ENCODE peak calls at places on chromosomes 1 and 21, in seven cellular contexts. P is mucosa of gallbladder; S is NCI-H2171 treated with DMSO at 0.1 percent for 48 hours; R is stimulated activated CD4-positive, alpha-beta T cell treated with anti-CD3 and anti-CD28 coated beads, Interleukin-15, amount 100 ng/mL, for 48 hours; M is amniotic stem cell; L is NCI-H510A treated with DMSO at 0.1 percent for 48 hours; Q is ELR. T is an unnamed sample.

GRCh38 chr1:34844252-34844634 is 15.3 kb downstream of the SMIM12 start:
- DNase-seq in P (no peak), S (no peak), R (no peak), M (no peak), L (no peak), Q (peak; percentile 70), T (no peak)

GRCh38 chr1:228104526-228105251 is 1.6 kb upstream of the C1orf35 start:
- DNase-seq in P (no peak), S (no peak), R (no peak), M (no peak), L (no peak), Q (no peak), T (no peak)

GRCh38 chr1:159008744-159009188 is 941 bp upstream of the IFI16 start:
- DNase-seq in P (no peak), S (no peak), R (peak; percentile 47), M (no peak), L (no peak), Q (peak; percentile 49), T (peak; percentile 19)

GRCh38 chr1:36446261-36446660 is 4.0 kb downstream of the OSCP1 start:
- DNase-seq in P (no peak), S (peak; percentile 76), R (no peak), M (no peak), L (peak; percentile 61), Q (peak; percentile 31), T (no peak)

GRCh38 chr21:34545079-34545884 is 33.3 kb upstream of the KCNE1 start:
- DNase-seq in P (no peak), S (no peak), R (no peak), M (no peak), L (no peak), Q (peak; percentile 72), T (peak; percentile 85)

GRCh38 chr1:89939059-89939570 is 55.8 kb upstream of the ZNF326 start:
- DNase-seq in P (no peak), S (no peak), R (no peak), M (no peak), L (no peak), Q (no peak), T (no peak)

GRCh38 chr21:32388306-32388705 is 4.5 kb downstream of the URB1 start:
- DNase-seq in P (no peak), S (no peak), R (no peak), M (no peak), L (no peak), Q (no peak), T (no peak)

GRCh38 chr1:202852163-202852904 is 36.6 kb downstream of the RABIF start:
- DNase-seq in P (peak; percentile 19), S (no peak), R (peak; percentile 41), M (no peak), L (peak; percentile 1), Q (peak; percentile 76), T (peak; percentile 77)

GRCh38 chr1:112707217-112708001 is 482 bp upstream of the RHOC start:
- DNase-seq in P (peak; percentile 86), S (peak; percentile 73), R (no peak), M (peak; percentile 76), L (peak; percentile 79), Q (peak; percentile 93), T (peak; percentile 82)

GRCh38 chr1:172855841-172856382 is 194.8 kb downstream of the TNFSF18 start:
- DNase-seq in P (no peak), S (no peak), R (no peak), M (no peak), L (no peak), Q (no peak), T (no peak)

GRCh38 chr1:110155878-110156522 is 5.7 kb downstream of the SLC6A17 start:
- DNase-seq in P (peak; percentile 72), S (no peak), R (no peak), M (peak; percentile 23), L (no peak), Q (peak; percentile 47), T (peak; percentile 52)

GRCh38 chr1:232293361-232293760 is 336.6 kb downstream of the SIPA1L2 start:
- DNase-seq in P (no peak), S (no peak), R (no peak), M (no peak), L (no peak), Q (no peak), T (no peak)

GRCh38 chr1:67937651-67938050 is 104.4 kb upstream of the GNG12 start:
- DNase-seq in P (no peak), S (no peak), R (no peak), M (no peak), L (no peak), Q (no peak), T (no peak)

GRCh38 chr1:100536031-100536430 is 1.9 kb upstream of the GPR88 start:
- DNase-seq in P (no peak), S (no peak), R (no peak), M (no peak), L (no peak), Q (no peak), T (no peak)

GRCh38 chr1:160416369-160416768 is 16.0 kb downstream of the VANGL2 start:
- DNase-seq in P (no peak), S (peak; percentile 67), R (no peak), M (no peak), L (peak; percentile 3), Q (peak; percentile 64), T (peak; percentile 60)

GRCh38 chr1:39183503-39184353 is 20.8 kb upstream of the MACF1 start:
- DNase-seq in P (peak; percentile 80), S (no peak), R (peak; percentile 74), M (peak; percentile 57), L (peak; percentile 100), Q (peak; percentile 96), T (peak; percentile 93)

GRCh38 chr1:8343464-8344001 is 25.6 kb downstream of the SLC45A1 start:
- DNase-seq in P (peak; percentile 76), S (no peak), R (no peak), M (peak; percentile 93), L (no peak), Q (peak; percentile 96), T (peak; percentile 76)

GRCh38 chr1:88799433-88799832 is 91.9 kb downstream of the GTF2B start:
- DNase-seq in P (no peak), S (no peak), R (no peak), M (no peak), L (no peak), Q (no peak), T (no peak)

GRCh38 chr1:203899317-203899716 is 37.9 kb downstream of the SNRPE start:
- DNase-seq in P (no peak), S (no peak), R (no peak), M (no peak), L (no peak), Q (no peak), T (no peak)

GRCh38 chr1:167629681-167630567 is at the start of gene RCSD1:
- DNase-seq in P (no peak), S (no peak), R (peak; percentile 55), M (no peak), L (no peak), Q (peak; percentile 8), T (no peak)

GRCh38 chr1:234874291-234875288 is 254.0 kb downstream of the TOMM20 start:
- DNase-seq in P (peak; percentile 83), S (no peak), R (no peak), M (no peak), L (no peak), Q (no peak), T (no peak)

GRCh38 chr1:232841823-232842565 is 36.8 kb downstream of the MAP10 start:
- DNase-seq in P (no peak), S (no peak), R (no peak), M (no peak), L (no peak), Q (no peak), T (no peak)

GRCh38 chr1:185559684-185560310 is 174.4 kb upstream of the HMCN1 start:
- DNase-seq in P (peak; percentile 48), S (no peak), R (peak; percentile 43), M (no peak), L (no peak), Q (peak; percentile 68), T (peak; percentile 67)

GRCh38 chr1:10168912-10169514 is 41.4 kb upstream of the KIF1B start:
- DNase-seq in P (no peak), S (no peak), R (no peak), M (no peak), L (no peak), Q (no peak), T (no peak)

GRCh38 chr1:43058056-43058455 is 99.4 kb upstream of the SLC2A1 start:
- DNase-seq in P (no peak), S (no peak), R (no peak), M (no peak), L (no peak), Q (no peak), T (no peak)

GRCh38 chr1:87644033-87644432 is 315.4 kb downstream of the LMO4 start:
- DNase-seq in P (no peak), S (no peak), R (no peak), M (no peak), L (no peak), Q (no peak), T (no peak)

GRCh38 chr1:207831517-207832327 is 79.2 kb downstream of the CD34 start:
- DNase-seq in P (no peak), S (no peak), R (peak; percentile 44), M (no peak), L (no peak), Q (peak; percentile 38), T (peak; percentile 50)

GRCh38 chr1:76868916-76869315 is 1.6 kb downstream of the ST6GALNAC5 start:
- DNase-seq in P (no peak), S (no peak), R (no peak), M (no peak), L (no peak), Q (no peak), T (no peak)

GRCh38 chr21:37790905-37791304 is 125.4 kb downstream of the KCNJ6 start:
- DNase-seq in P (no peak), S (no peak), R (no peak), M (no peak), L (no peak), Q (no peak), T (no peak)

GRCh38 chr1:24177161-24177560 is 9.9 kb downstream of the IFNLR1 start:
- DNase-seq in P (no peak), S (peak; percentile 13), R (no peak), M (no peak), L (no peak), Q (no peak), T (no peak)

GRCh38 chr1:44603718-44604117 is 70.6 kb downstream of the TMEM53 start:
- DNase-seq in P (no peak), S (peak; percentile 62), R (no peak), M (no peak), L (peak; percentile 94), Q (no peak), T (peak; percentile 41)

GRCh38 chr1:222416001-222416791 is 131.7 kb downstream of the HHIPL2 start:
- DNase-seq in P (no peak), S (no peak), R (peak; percentile 10), M (no peak), L (no peak), Q (peak; percentile 3), T (peak; percentile 41)

GRCh38 chr1:67457247-67457646 is 27.0 kb upstream of the SERBP1 start:
- DNase-seq in P (no peak), S (no peak), R (no peak), M (no peak), L (no peak), Q (no peak), T (no peak)

GRCh38 chr21:37230632-37231246 is 36.4 kb downstream of the VPS26C start:
- DNase-seq in P (peak; percentile 24), S (no peak), R (no peak), M (no peak), L (peak; percentile 56), Q (no peak), T (no peak)

GRCh38 chr1:94025383-94026340 is 95.3 kb downstream of the ABCA4 start:
- DNase-seq in P (peak; percentile 48), S (peak; percentile 34), R (no peak), M (peak; percentile 74), L (peak; percentile 92), Q (peak; percentile 79), T (peak; percentile 59)

GRCh38 chr1:31788825-31789256 is 24.7 kb upstream of the ADGRB2 start:
- DNase-seq in P (no peak), S (peak; percentile 81), R (no peak), M (peak; percentile 78), L (no peak), Q (no peak), T (peak; percentile 51)

T was measured in A172.